ENCODE peak calls at places on chromosome 1, in eight cellular contexts. One of them, this sample, is unnamed.
A peak's percentile ranks its signal among the peaks of the same experiment; 100 is the strongest.

GRCh38 chr1:194809665-194810064 is 1623.3 kb upstream of the B3GALT2 start:
- DNase-seq in activated naive CD8-positive, alpha-beta T cell treated with anti-CD3 and anti-CD28 coated beads for 36 hours: no peak
- DNase-seq in stimulated activated CD8-positive, alpha-beta memory T cell treated with anti-CD3 and anti-CD28 coated beads, Interleukin-15, amount 100 ng/mL, for 4 hours: no peak
- DNase-seq in adipocyte: no peak
- DNase-seq in H54: no peak
- DNase-seq in NCI-H2029: no peak
- DNase-seq in memory B cell: no peak
- DNase-seq in upper lobe of right lung: no peak
- DNase-seq in this sample: no peak

GRCh38 chr1:212228076-212228475 is 57.1 kb upstream of the PPP2R5A start:
- DNase-seq in NCI-H2029: no peak
- DNase-seq in activated naive CD8-positive, alpha-beta T cell treated with anti-CD3 and anti-CD28 coated beads for 36 hours: no peak
- DNase-seq in adipocyte: no peak
- DNase-seq in memory B cell: no peak
- DNase-seq in stimulated activated CD8-positive, alpha-beta memory T cell treated with anti-CD3 and anti-CD28 coated beads, Interleukin-15, amount 100 ng/mL, for 4 hours: no peak
- DNase-seq in upper lobe of right lung: no peak
- DNase-seq in H54: no peak
- DNase-seq in this sample: no peak

GRCh38 chr1:175690926-175691325 is 52.5 kb downstream of the TNR start:
- DNase-seq in H54: no peak
- DNase-seq in adipocyte: no peak
- DNase-seq in upper lobe of right lung: no peak
- DNase-seq in stimulated activated CD8-positive, alpha-beta memory T cell treated with anti-CD3 and anti-CD28 coated beads, Interleukin-15, amount 100 ng/mL, for 4 hours: no peak
- DNase-seq in NCI-H2029: no peak
- DNase-seq in activated naive CD8-positive, alpha-beta T cell treated with anti-CD3 and anti-CD28 coated beads for 36 hours: no peak
- DNase-seq in memory B cell: no peak
- DNase-seq in this sample: no peak

GRCh38 chr1:160548960-160549664 is 26.1 kb upstream of the SLAMF6 start:
- DNase-seq in H54: no peak
- DNase-seq in stimulated activated CD8-positive, alpha-beta memory T cell treated with anti-CD3 and anti-CD28 coated beads, Interleukin-15, amount 100 ng/mL, for 4 hours: no peak
- DNase-seq in memory B cell: peak; percentile 39
- DNase-seq in upper lobe of right lung: no peak
- DNase-seq in NCI-H2029: no peak
- DNase-seq in activated naive CD8-positive, alpha-beta T cell treated with anti-CD3 and anti-CD28 coated beads for 36 hours: no peak
- DNase-seq in adipocyte: no peak
- DNase-seq in this sample: no peak

GRCh38 chr1:236179634-236180033 is 37.3 kb downstream of the GPR137B start:
- DNase-seq in stimulated activated CD8-positive, alpha-beta memory T cell treated with anti-CD3 and anti-CD28 coated beads, Interleukin-15, amount 100 ng/mL, for 4 hours: no peak
- DNase-seq in upper lobe of right lung: peak; percentile 31
- DNase-seq in memory B cell: no peak
- DNase-seq in activated naive CD8-positive, alpha-beta T cell treated with anti-CD3 and anti-CD28 coated beads for 36 hours: no peak
- DNase-seq in NCI-H2029: no peak
- DNase-seq in adipocyte: no peak
- DNase-seq in H54: no peak
- DNase-seq in this sample: no peak

GRCh38 chr1:166197141-166197540 is 30.3 kb upstream of the FAM78B start:
- DNase-seq in upper lobe of right lung: no peak
- DNase-seq in H54: no peak
- DNase-seq in adipocyte: no peak
- DNase-seq in NCI-H2029: no peak
- DNase-seq in activated naive CD8-positive, alpha-beta T cell treated with anti-CD3 and anti-CD28 coated beads for 36 hours: no peak
- DNase-seq in memory B cell: no peak
- DNase-seq in stimulated activated CD8-positive, alpha-beta memory T cell treated with anti-CD3 and anti-CD28 coated beads, Interleukin-15, amount 100 ng/mL, for 4 hours: no peak
- DNase-seq in this sample: peak; percentile 7

GRCh38 chr1:205750683-205751651 is 985 bp upstream of the NUCKS1 start:
- DNase-seq in adipocyte: no peak
- DNase-seq in activated naive CD8-positive, alpha-beta T cell treated with anti-CD3 and anti-CD28 coated beads for 36 hours: no peak
- DNase-seq in H54: peak; percentile 12
- DNase-seq in memory B cell: no peak
- DNase-seq in stimulated activated CD8-positive, alpha-beta memory T cell treated with anti-CD3 and anti-CD28 coated beads, Interleukin-15, amount 100 ng/mL, for 4 hours: no peak
- DNase-seq in upper lobe of right lung: no peak
- DNase-seq in NCI-H2029: no peak
- DNase-seq in this sample: no peak

GRCh38 chr1:55720243-55720642 is 505.1 kb upstream of the USP24 start:
- DNase-seq in NCI-H2029: no peak
- DNase-seq in adipocyte: peak; percentile 71
- DNase-seq in stimulated activated CD8-positive, alpha-beta memory T cell treated with anti-CD3 and anti-CD28 coated beads, Interleukin-15, amount 100 ng/mL, for 4 hours: no peak
- DNase-seq in activated naive CD8-positive, alpha-beta T cell treated with anti-CD3 and anti-CD28 coated beads for 36 hours: no peak
- DNase-seq in memory B cell: no peak
- DNase-seq in H54: no peak
- DNase-seq in upper lobe of right lung: peak; percentile 71
- DNase-seq in this sample: no peak

GRCh38 chr1:3356827-3357457 is 97.5 kb upstream of the ARHGEF16 start:
- DNase-seq in upper lobe of right lung: no peak
- DNase-seq in memory B cell: no peak
- DNase-seq in H54: no peak
- DNase-seq in stimulated activated CD8-positive, alpha-beta memory T cell treated with anti-CD3 and anti-CD28 coated beads, Interleukin-15, amount 100 ng/mL, for 4 hours: no peak
- DNase-seq in adipocyte: no peak
- DNase-seq in NCI-H2029: no peak
- DNase-seq in activated naive CD8-positive, alpha-beta T cell treated with anti-CD3 and anti-CD28 coated beads for 36 hours: no peak
- DNase-seq in this sample: no peak

GRCh38 chr1:113199718-113200455 is 126.9 kb downstream of the LRIG2 start:
- DNase-seq in NCI-H2029: no peak
- DNase-seq in upper lobe of right lung: no peak
- DNase-seq in memory B cell: no peak
- DNase-seq in activated naive CD8-positive, alpha-beta T cell treated with anti-CD3 and anti-CD28 coated beads for 36 hours: no peak
- DNase-seq in H54: no peak
- DNase-seq in adipocyte: no peak
- DNase-seq in stimulated activated CD8-positive, alpha-beta memory T cell treated with anti-CD3 and anti-CD28 coated beads, Interleukin-15, amount 100 ng/mL, for 4 hours: no peak
- DNase-seq in this sample: no peak

GRCh38 chr1:25568090-25568833 is 24.9 kb downstream of the LDLRAP1 start:
- DNase-seq in memory B cell: no peak
- DNase-seq in stimulated activated CD8-positive, alpha-beta memory T cell treated with anti-CD3 and anti-CD28 coated beads, Interleukin-15, amount 100 ng/mL, for 4 hours: no peak
- DNase-seq in upper lobe of right lung: no peak
- DNase-seq in adipocyte: peak; percentile 52
- DNase-seq in H54: peak; percentile 37
- DNase-seq in activated naive CD8-positive, alpha-beta T cell treated with anti-CD3 and anti-CD28 coated beads for 36 hours: no peak
- DNase-seq in NCI-H2029: no peak
- DNase-seq in this sample: peak; percentile 27

GRCh38 chr1:59815892-59816291 is 1.1 kb downstream of the HOOK1 start:
- DNase-seq in NCI-H2029: peak; percentile 27
- DNase-seq in upper lobe of right lung: no peak
- DNase-seq in adipocyte: no peak
- DNase-seq in stimulated activated CD8-positive, alpha-beta memory T cell treated with anti-CD3 and anti-CD28 coated beads, Interleukin-15, amount 100 ng/mL, for 4 hours: no peak
- DNase-seq in H54: no peak
- DNase-seq in memory B cell: no peak
- DNase-seq in activated naive CD8-positive, alpha-beta T cell treated with anti-CD3 and anti-CD28 coated beads for 36 hours: no peak
- DNase-seq in this sample: no peak

GRCh38 chr1:230861489-230861888 is 6.8 kb downstream of the C1orf198 start:
- DNase-seq in adipocyte: no peak
- DNase-seq in NCI-H2029: no peak
- DNase-seq in upper lobe of right lung: no peak
- DNase-seq in H54: no peak
- DNase-seq in activated naive CD8-positive, alpha-beta T cell treated with anti-CD3 and anti-CD28 coated beads for 36 hours: no peak
- DNase-seq in stimulated activated CD8-positive, alpha-beta memory T cell treated with anti-CD3 and anti-CD28 coated beads, Interleukin-15, amount 100 ng/mL, for 4 hours: no peak
- DNase-seq in memory B cell: no peak
- DNase-seq in this sample: no peak

GRCh38 chr1:221672160-221672762 is 69.6 kb downstream of the DUSP10 start:
- DNase-seq in activated naive CD8-positive, alpha-beta T cell treated with anti-CD3 and anti-CD28 coated beads for 36 hours: no peak
- DNase-seq in memory B cell: no peak
- DNase-seq in adipocyte: peak; percentile 53
- DNase-seq in H54: peak; percentile 11
- DNase-seq in upper lobe of right lung: no peak
- DNase-seq in NCI-H2029: no peak
- DNase-seq in stimulated activated CD8-positive, alpha-beta memory T cell treated with anti-CD3 and anti-CD28 coated beads, Interleukin-15, amount 100 ng/mL, for 4 hours: no peak
- DNase-seq in this sample: no peak

GRCh38 chr1:232327296-232327695 is 302.6 kb downstream of the SIPA1L2 start:
- DNase-seq in adipocyte: no peak
- DNase-seq in H54: no peak
- DNase-seq in stimulated activated CD8-positive, alpha-beta memory T cell treated with anti-CD3 and anti-CD28 coated beads, Interleukin-15, amount 100 ng/mL, for 4 hours: no peak
- DNase-seq in upper lobe of right lung: no peak
- DNase-seq in NCI-H2029: no peak
- DNase-seq in activated naive CD8-positive, alpha-beta T cell treated with anti-CD3 and anti-CD28 coated beads for 36 hours: no peak
- DNase-seq in memory B cell: no peak
- DNase-seq in this sample: no peak

GRCh38 chr1:111163363-111163762 is 23.3 kb downstream of the CEPT1 start:
- DNase-seq in activated naive CD8-positive, alpha-beta T cell treated with anti-CD3 and anti-CD28 coated beads for 36 hours: no peak
- DNase-seq in memory B cell: no peak
- DNase-seq in H54: no peak
- DNase-seq in NCI-H2029: no peak
- DNase-seq in upper lobe of right lung: no peak
- DNase-seq in stimulated activated CD8-positive, alpha-beta memory T cell treated with anti-CD3 and anti-CD28 coated beads, Interleukin-15, amount 100 ng/mL, for 4 hours: no peak
- DNase-seq in adipocyte: no peak
- DNase-seq in this sample: no peak